ENCODE peak calls at places on chromosomes 3 and 15, in nine cellular contexts. U is activated T-cell treated with anti-CD3 and anti-CD28 coated beads, Interleukin-2, amount 50 U/mL, for 72 hours; T is tibial artery; D is activated gamma-delta T cell treated with Interleukin-2 at 50 U/mL for 16 hours; J is renal cortical epithelial cell; L is globus pallidus; F is NCI-H1105; Q is T-helper 1 cell; R is CMK. P is an unnamed sample.

GRCh38 chr3:40096561-40097506 is 212.7 kb upstream of the EIF1B start:
- DNase-seq in U (no peak), T (peak), D (no peak), J (peak), L (peak), F (no peak), Q (no peak), R (no peak), P (no peak)

GRCh38 chr3:138355071-138355470 is 6.7 kb downstream of the MRAS start:
- DNase-seq in U (no peak), T (no peak), D (no peak), J (no peak), L (no peak), F (no peak), Q (no peak), R (no peak), P (no peak)

GRCh38 chr3:142875583-142876207 is 13.2 kb downstream of the PCOLCE2 start:
- DNase-seq in U (peak), T (no peak), D (no peak), J (no peak), L (no peak), F (no peak), Q (no peak), R (no peak), P (no peak)

GRCh38 chr3:2765002-2765579 is 345.1 kb downstream of the IL5RA start:
- DNase-seq in U (peak), T (no peak), D (no peak), J (peak), L (no peak), F (peak), Q (peak), R (no peak), P (no peak)

GRCh38 chr3:69250014-69250413 is 127.6 kb upstream of the LMOD3 start:
- DNase-seq in U (peak), T (no peak), D (no peak), J (peak), L (peak), F (no peak), Q (peak), R (no peak), P (no peak)

GRCh38 chr3:98846101-98846500 is 55.4 kb downstream of the DCBLD2 start:
- DNase-seq in U (no peak), T (no peak), D (no peak), J (peak), L (no peak), F (no peak), Q (no peak), R (no peak), P (no peak)

GRCh38 chr3:146130881-146131371 is 30.1 kb downstream of the PLOD2 start:
- DNase-seq in U (no peak), T (no peak), D (no peak), J (peak), L (no peak), F (no peak), Q (no peak), R (no peak), P (no peak)

GRCh38 chr3:111676177-111677021 is 81.3 kb upstream of the ZBED2 start:
- DNase-seq in U (peak), T (no peak), D (no peak), J (peak), L (no peak), F (no peak), Q (peak), R (no peak), P (no peak)

GRCh38 chr3:112247351-112247750 is 46.7 kb downstream of the SLC9C1 start:
- DNase-seq in U (no peak), T (no peak), D (no peak), J (no peak), L (no peak), F (no peak), Q (no peak), R (no peak), P (no peak)

GRCh38 chr15:65663521-65663920 is 41.8 kb downstream of the SLC24A1 start:
- DNase-seq in U (no peak), T (no peak), D (no peak), J (peak), L (no peak), F (no peak), Q (no peak), R (no peak), P (peak)

GRCh38 chr15:68599560-68600071 is 20.8 kb downstream of the CORO2B start:
- DNase-seq in U (no peak), T (no peak), D (no peak), J (peak), L (no peak), F (peak), Q (no peak), R (no peak), P (no peak)

GRCh38 chr15:31487811-31488436 is 161.3 kb downstream of the KLF13 start:
- DNase-seq in U (peak), T (no peak), D (no peak), J (no peak), L (no peak), F (no peak), Q (no peak), R (no peak), P (no peak)

GRCh38 chr15:66702770-66703539 is 919 bp downstream of the SMAD6 start:
- DNase-seq in U (peak), T (no peak), D (no peak), J (no peak), L (no peak), F (no peak), Q (no peak), R (no peak), P (peak)

GRCh38 chr3:186365202-186365974 is 3.4 kb upstream of the DGKG start:
- DNase-seq in U (no peak), T (peak), D (no peak), J (no peak), L (peak), F (no peak), Q (no peak), R (no peak), P (no peak)

GRCh38 chr15:52440414-52440813 is 88.3 kb downstream of the MYO5A start:
- DNase-seq in U (peak), T (no peak), D (no peak), J (peak), L (no peak), F (no peak), Q (no peak), R (no peak), P (no peak)

GRCh38 chr15:74653426-74654082 is 37.9 kb downstream of the CLK3 start:
- DNase-seq in U (no peak), T (no peak), D (no peak), J (peak), L (no peak), F (no peak), Q (no peak), R (peak), P (no peak)

GRCh38 chr3:10090181-10090580 is 17.9 kb downstream of the FANCD2OS start:
- DNase-seq in U (no peak), T (no peak), D (no peak), J (peak), L (no peak), F (no peak), Q (no peak), R (no peak), P (no peak)

GRCh38 chr3:177523072-177523675 is 325.9 kb upstream of the TBL1XR1 start:
- DNase-seq in U (no peak), T (no peak), D (no peak), J (no peak), L (no peak), F (no peak), Q (no peak), R (no peak), P (no peak)

GRCh38 chr3:69485489-69485888 is 99.6 kb upstream of the FRMD4B start:
- DNase-seq in U (no peak), T (no peak), D (no peak), J (no peak), L (no peak), F (no peak), Q (no peak), R (no peak), P (no peak)

GRCh38 chr3:126937533-126938432 is 45.1 kb upstream of the PLXNA1 start:
- DNase-seq in U (no peak), T (peak), D (no peak), J (peak), L (no peak), F (peak), Q (no peak), R (no peak), P (no peak)

GRCh38 chr3:158407844-158408517 is 163.0 kb upstream of the MLF1 start:
- DNase-seq in U (no peak), T (no peak), D (no peak), J (no peak), L (no peak), F (no peak), Q (no peak), R (no peak), P (no peak)

GRCh38 chr3:157836022-157836421 is 270.2 kb downstream of the SHOX2 start:
- DNase-seq in U (no peak), T (no peak), D (no peak), J (no peak), L (no peak), F (no peak), Q (no peak), R (no peak), P (no peak)